ENCODE peak calls at places on chromosomes 12 and 14, in four cellular contexts. One of them, this sample, is unnamed.

GRCh38 chr12:86233126-86233525 is 23.1 kb downstream of the MGAT4C start:
- DNase-seq in sigmoid colon: no peak
- DNase-seq in AG10803: no peak
- DNase-seq in fibroblast of mammary gland: no peak
- DNase-seq in this sample: peak; percentile 22

GRCh38 chr14:22025884-22026283 is 352.3 kb upstream of the OR4E1 start:
- DNase-seq in sigmoid colon: no peak
- DNase-seq in fibroblast of mammary gland: no peak
- DNase-seq in AG10803: no peak
- DNase-seq in this sample: no peak

GRCh38 chr14:89750909-89751502 is 203.5 kb downstream of the EFCAB11 start:
- DNase-seq in AG10803: no peak
- DNase-seq in fibroblast of mammary gland: no peak
- DNase-seq in sigmoid colon: no peak
- DNase-seq in this sample: no peak

GRCh38 chr12:123886258-123886657 is 86.4 kb downstream of the CCDC92 start:
- DNase-seq in AG10803: no peak
- DNase-seq in fibroblast of mammary gland: no peak
- DNase-seq in sigmoid colon: no peak
- DNase-seq in this sample: no peak

GRCh38 chr14:21923820-21924219 is 250.2 kb upstream of the OR4E1 start:
- DNase-seq in sigmoid colon: no peak
- DNase-seq in AG10803: no peak
- DNase-seq in fibroblast of mammary gland: no peak
- DNase-seq in this sample: no peak

GRCh38 chr12:262817-263216 is at the start of gene SLC6A13:
- DNase-seq in AG10803: peak; percentile 6
- DNase-seq in fibroblast of mammary gland: no peak
- DNase-seq in sigmoid colon: no peak
- DNase-seq in this sample: no peak

GRCh38 chr14:79451601-79452000 is 759.7 kb downstream of the DIO2 start:
- DNase-seq in AG10803: no peak
- DNase-seq in fibroblast of mammary gland: no peak
- DNase-seq in sigmoid colon: no peak
- DNase-seq in this sample: no peak

GRCh38 chr14:101193845-101194355 is 290.4 kb upstream of the RTL1 start:
- DNase-seq in AG10803: no peak
- DNase-seq in fibroblast of mammary gland: no peak
- DNase-seq in sigmoid colon: peak; percentile 53
- DNase-seq in this sample: no peak

GRCh38 chr12:27068863-27069262 is 13.5 kb downstream of the C12orf71 start:
- DNase-seq in fibroblast of mammary gland: no peak
- DNase-seq in AG10803: no peak
- DNase-seq in sigmoid colon: no peak
- DNase-seq in this sample: no peak

GRCh38 chr12:13293086-13293485 is 96.6 kb downstream of the EMP1 start:
- DNase-seq in fibroblast of mammary gland: peak; percentile 13
- DNase-seq in sigmoid colon: no peak
- DNase-seq in AG10803: peak; percentile 28
- DNase-seq in this sample: peak; percentile 3

GRCh38 chr12:55727643-55728184 is 1.1 kb downstream of the CD63 start:
- DNase-seq in AG10803: no peak
- DNase-seq in sigmoid colon: peak; percentile 89
- DNase-seq in fibroblast of mammary gland: no peak
- DNase-seq in this sample: peak; percentile 64

GRCh38 chr14:89214221-89214965 is 202.6 kb downstream of the FOXN3 start:
- DNase-seq in fibroblast of mammary gland: no peak
- DNase-seq in AG10803: peak; percentile 31
- DNase-seq in sigmoid colon: no peak
- DNase-seq in this sample: no peak

This sample was measured in fibroblast of the aortic adventitia.